ENCODE peak calls at places on chromosomes 4 and X, in four cellular contexts. N is stomach, Y is A673, P is NT2/D1. U is an unnamed sample. For H3K9me3, the result is how much of the 10 kb centered on the place peaks cover.

GRCh38 chrX:98362630-98363029 is 1478.9 kb downstream of the RPA4 start:
- DNase-seq in N (no peak), Y (no peak), P (no peak), U (no peak)

GRCh38 chr4:150395872-150396271 is 186.1 kb upstream of the MAB21L2 start:
- DNase-seq in N (no peak), Y (no peak), P (no peak), U (no peak)

GRCh38 chr4:34181891-34182290 is 2062.4 kb downstream of the ARAP2 start:
- DNase-seq in N (no peak), Y (no peak), P (no peak), U (no peak)

GRCh38 chr4:87304659-87305277 is 17.9 kb downstream of the HSD17B13 start:
- DNase-seq in N (no peak), Y (no peak), P (no peak), U (no peak)

GRCh38 chrX:132833373-132833772 is 125.1 kb downstream of the HS6ST2 start:
- DNase-seq in N (no peak), Y (no peak), P (no peak), U (no peak)

GRCh38 chr4:130603043-130603442 is 1507.1 kb downstream of the C4orf33 start:
- DNase-seq in N (no peak), Y (no peak), P (no peak), U (no peak)

GRCh38 chrX:29478336-29479069 is 736.9 kb upstream of the MAGEB2 start:
- DNase-seq in N (peak), Y (peak), P (peak), U (peak)

GRCh38 chr4:83498187-83498586 is 13.3 kb upstream of the ABRAXAS1 start:
- DNase-seq in N (no peak), Y (no peak), P (no peak), U (no peak)

GRCh38 chr4:62927574-62927973 is 1481.7 kb downstream of the TECRL start:
- DNase-seq in N (no peak), Y (no peak), P (no peak), U (no peak)

GRCh38 chr4:62928483-62928882 is 1480.8 kb downstream of the TECRL start:
- DNase-seq in N (no peak), Y (no peak), P (no peak), U (no peak)

DNA sequence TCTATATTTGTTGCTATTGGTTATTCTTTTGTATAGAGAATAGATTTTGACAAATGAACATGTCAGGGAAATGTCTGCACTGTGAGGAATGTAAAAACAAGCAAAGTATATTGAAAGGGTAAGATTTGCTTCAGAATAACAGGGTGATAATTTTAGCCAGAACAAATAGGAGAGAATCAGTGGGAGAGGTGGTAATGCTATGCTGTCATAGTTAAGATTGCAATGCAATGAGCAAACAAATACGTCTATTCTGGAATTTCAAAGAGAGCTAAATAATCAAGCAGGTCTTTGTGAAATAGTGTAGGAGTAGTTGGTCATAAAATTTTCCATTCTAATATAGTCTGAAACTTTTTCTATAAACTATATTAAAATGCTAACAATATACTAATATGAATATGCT is 1478.4 kb downstream of the TECRL start:
- DNase-seq in N (no peak), Y (no peak), P (no peak), U (no peak)
- H3K9me3 ChIP-seq in N (under half), Y (under half), P (under half), U (under half)

DNA sequence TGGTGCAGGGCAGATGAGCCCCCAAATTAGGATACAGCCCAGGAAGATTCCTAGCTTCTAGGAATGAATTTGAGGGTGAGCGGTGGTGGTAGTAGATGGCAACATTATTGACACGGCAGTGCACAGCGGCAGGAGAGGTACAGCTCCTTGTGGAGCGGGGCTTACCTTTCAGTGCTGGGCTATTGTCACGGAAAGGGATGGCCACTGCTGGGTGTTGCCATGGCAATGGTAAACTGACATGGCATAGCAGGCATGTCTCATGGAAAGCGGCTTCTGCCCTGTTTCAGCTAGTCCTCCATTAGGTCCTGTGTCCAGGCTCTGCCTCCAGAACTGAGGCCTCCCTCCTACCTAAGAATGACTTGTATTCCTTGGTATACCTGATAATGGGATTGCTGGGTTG is 81.8 kb upstream of the WDR1 start:
- DNase-seq in N (no peak), Y (no peak), P (no peak), U (no peak)
- H3K9me3 ChIP-seq in N (under half), Y (under half), P (under half), U (under half)

GRCh38 chr4:661231-661630 is 12.8 kb downstream of the ATP5ME start:
- DNase-seq in N (no peak), Y (no peak), P (no peak), U (no peak)

GRCh38 chr4:663438-664428 is 10.3 kb downstream of the ATP5ME start:
- DNase-seq in N (peak), Y (peak), P (peak), U (no peak)

GRCh38 chr4:661856-662761 is 12.0 kb downstream of the ATP5ME start:
- DNase-seq in N (no peak), Y (no peak), P (no peak), U (no peak)

GRCh38 chr4:664713-665231 is 9.3 kb downstream of the ATP5ME start:
- DNase-seq in N (no peak), Y (no peak), P (no peak), U (no peak)

DNA sequence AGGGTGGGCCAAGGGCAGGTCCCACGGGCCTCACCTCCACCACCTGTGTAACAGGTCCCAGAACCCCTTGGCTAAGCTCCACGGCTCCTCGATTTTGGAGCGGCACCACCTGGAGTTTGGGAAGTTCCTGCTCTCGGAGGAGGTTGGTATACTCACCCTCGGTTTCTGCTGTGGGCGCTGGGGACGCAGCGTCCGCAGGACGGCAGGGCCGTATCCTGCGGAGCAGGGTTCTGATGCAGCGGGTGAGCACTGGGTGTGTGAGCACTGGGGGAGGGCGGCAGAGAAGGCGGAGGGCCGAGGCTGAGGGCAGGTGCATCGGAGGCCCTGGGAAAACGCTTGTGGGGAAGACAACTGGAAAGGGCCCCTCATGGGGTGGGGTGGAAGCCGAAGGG is 11.0 kb downstream of the ATP5ME start:
- DNase-seq in N (no peak), Y (no peak), P (no peak), U (no peak)
- H3K9me3 ChIP-seq in N (under half), Y (under half), P (under half), U (under half)

DNA sequence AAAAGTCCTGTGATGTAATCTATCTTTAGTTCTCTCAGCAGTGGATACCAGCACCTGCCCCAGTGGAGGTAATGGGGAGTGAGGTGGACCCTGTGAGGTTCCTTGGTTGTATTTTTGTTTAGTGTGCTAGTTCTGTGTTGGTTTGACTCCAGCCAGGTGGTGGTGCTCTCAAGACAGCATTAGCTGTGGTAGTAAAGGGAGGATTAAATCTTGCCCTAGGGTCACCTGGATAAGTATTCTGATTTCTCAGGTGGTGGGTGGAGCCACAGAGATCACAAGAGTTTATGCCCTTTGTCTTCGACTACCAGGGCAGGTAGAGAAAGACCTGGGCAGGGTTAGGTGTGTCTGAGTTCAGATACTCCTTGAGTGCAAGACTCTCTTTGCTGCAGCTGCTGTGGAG is 176.3 kb upstream of the EDA2R start:
- DNase-seq in N (no peak), Y (no peak), P (no peak), U (no peak)
- H3K9me3 ChIP-seq in N (under half), Y (under half), P (under half), U (under half)

GRCh38 chrX:11244641-11245040 is 48.6 kb upstream of the AMELX start:
- DNase-seq in N (no peak), Y (no peak), P (no peak), U (no peak)

GRCh38 chrX:11241720-11242119 is 51.5 kb upstream of the AMELX start:
- DNase-seq in N (no peak), Y (no peak), P (no peak), U (no peak)

GRCh38 chrX:11242704-11243103 is 50.5 kb upstream of the AMELX start:
- DNase-seq in N (no peak), Y (no peak), P (no peak), U (no peak)

DNA sequence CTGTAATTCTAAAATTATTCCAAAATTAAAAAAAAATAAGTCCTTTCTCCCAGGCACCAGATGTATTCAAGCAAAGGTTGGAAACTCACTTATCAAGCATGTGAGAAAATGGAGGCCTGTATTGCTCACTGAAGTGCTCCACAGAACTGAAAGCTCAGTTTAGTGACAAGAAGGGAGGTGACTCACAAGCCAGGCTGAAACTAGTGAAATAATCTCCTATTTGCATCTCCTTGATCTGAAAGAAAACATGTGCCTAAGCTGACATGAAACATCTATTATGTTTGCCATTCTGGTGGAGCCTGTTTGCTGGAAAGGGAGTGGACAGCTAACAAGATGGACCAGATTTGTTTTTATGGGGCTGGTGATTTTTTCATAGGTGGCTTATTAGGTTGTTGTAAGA is 54.0 kb upstream of the AMELX start:
- DNase-seq in N (no peak), Y (no peak), P (no peak), U (no peak)
- H3K9me3 ChIP-seq in N (under half), Y (under half), P (under half), U (under half)

GRCh38 chrX:43718546-43718945 is 62.4 kb downstream of the MAOA start:
- DNase-seq in N (no peak), Y (no peak), P (no peak), U (no peak)

GRCh38 chrX:43717161-43717560 is 61.1 kb downstream of the MAOA start:
- DNase-seq in N (no peak), Y (no peak), P (no peak), U (no peak)

GRCh38 chrX:43716696-43717095 is 60.6 kb downstream of the MAOA start:
- DNase-seq in N (no peak), Y (no peak), P (no peak), U (no peak)

GRCh38 chrX:43718956-43719355 is 62.9 kb downstream of the MAOA start:
- DNase-seq in N (no peak), Y (no peak), P (no peak), U (no peak)

GRCh38 chrX:43718081-43718480 is 62.0 kb downstream of the MAOA start:
- DNase-seq in N (no peak), Y (no peak), P (no peak), U (no peak)
- H3K9me3 ChIP-seq in N (under half), Y (under half), P (under half), U (under half)

DNA sequence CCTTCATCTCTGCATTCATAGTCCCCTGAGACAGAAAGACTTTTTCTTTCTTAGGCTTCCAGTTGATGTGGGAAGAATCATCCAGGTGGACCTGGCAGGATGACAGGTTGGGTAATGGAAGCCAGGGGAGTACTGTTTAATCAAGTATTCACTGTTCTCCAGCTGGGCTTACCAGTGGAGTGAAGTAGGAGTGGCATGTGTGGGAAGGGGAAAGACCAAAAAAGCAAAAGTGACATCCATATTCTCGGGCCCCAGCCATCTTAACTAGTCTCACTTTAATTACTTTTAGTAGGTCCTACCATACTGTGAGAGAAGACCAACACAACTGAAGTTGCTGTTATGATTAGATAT is 18.5 kb downstream of the VSIG4 start:
- DNase-seq in N (no peak), Y (no peak), P (no peak), U (no peak)
- H3K9me3 ChIP-seq in N (under half), Y (under half), P (under half), U (under half)

DNA sequence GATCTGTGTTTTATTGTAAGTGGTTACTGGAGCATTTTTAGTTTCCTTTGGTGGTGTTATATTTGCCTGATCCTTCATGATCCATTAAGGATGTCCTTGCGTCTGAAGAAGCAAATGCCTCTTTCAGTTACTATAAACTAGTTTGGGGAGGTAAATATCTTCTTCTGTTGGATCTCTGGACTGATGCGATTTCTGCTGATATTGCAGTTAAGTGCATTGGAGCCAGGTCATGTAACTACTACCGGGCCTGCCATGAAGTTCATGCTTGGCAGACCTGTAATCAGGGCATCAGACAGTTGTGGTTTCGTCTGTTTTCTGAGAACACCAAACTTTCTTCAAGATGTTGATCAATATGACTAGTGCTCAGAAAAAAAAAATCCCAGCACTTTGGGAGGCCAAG is 22.9 kb downstream of the ZNF718 start:
- DNase-seq in N (no peak), Y (no peak), P (no peak), U (no peak)
- H3K9me3 ChIP-seq in N (half or more), Y (half or more), P (half or more), U (half or more)

DNA sequence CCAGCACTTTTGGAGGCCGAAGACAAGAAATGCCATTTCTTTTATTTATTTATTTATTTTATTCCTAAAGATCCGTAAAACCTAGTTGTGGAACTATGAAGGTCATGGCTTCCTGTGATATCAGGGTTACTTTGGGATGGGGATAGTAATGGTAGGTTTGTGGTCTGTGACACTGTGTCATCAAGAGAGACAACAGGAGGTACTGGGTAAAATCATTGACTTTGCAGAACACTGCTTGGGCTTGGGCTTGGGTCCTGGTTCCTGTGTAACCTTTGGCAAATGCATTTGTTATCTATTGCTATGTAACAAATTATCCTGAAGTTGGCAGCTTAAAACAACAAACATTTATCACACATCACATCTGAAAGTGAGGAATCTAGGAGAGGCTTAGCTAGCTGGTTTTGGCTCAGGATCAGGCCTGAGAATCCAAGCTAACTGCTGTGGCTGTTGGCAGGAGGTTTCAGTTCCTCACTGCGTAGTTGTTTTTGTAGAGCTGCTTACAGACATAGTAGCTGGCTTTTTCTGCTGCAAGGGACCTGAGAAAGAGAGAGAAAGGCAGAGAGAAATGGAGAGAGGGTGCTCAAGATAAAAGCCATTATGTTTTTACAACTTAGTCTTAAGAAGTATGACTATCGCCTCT is 576.4 kb upstream of the SLIT2 start:
- DNase-seq in N (no peak), Y (no peak), P (no peak), U (no peak)
- H3K9me3 ChIP-seq in N (under half), Y (under half), P (under half), U (under half)

GRCh38 chr4:242121-242848 is 63.0 kb downstream of the ZNF732 start:
- DNase-seq in N (peak), Y (peak), P (peak), U (peak)
- H3K9me3 ChIP-seq in N (under half), Y (under half), P (half or more), U (under half)